ENCODE peak calls at places on chromosome 22, in six cellular contexts. Y is stimulated activated CD4-positive, alpha-beta T cell treated with anti-CD3 and anti-CD28 coated beads, Interleukin-4, amount 100 ng/mL, for 1 hour; L is NCI-H1436; E is NCI-H2227 treated with DMSO at 0.1 percent for 48 hours; M is BE2C; J is left colon. X is an unnamed sample.

GRCh38 chr22:46107089-46107664 is 43.1 kb upstream of the PPARA start:
- DNase-seq in Y (no peak), L (peak), E (no peak), M (peak), J (peak), X (peak)

GRCh38 chr22:43923191-43923590 is 414 bp upstream of the PNPLA3 start:
- DNase-seq in Y (no peak), L (no peak), E (no peak), M (no peak), J (no peak), X (no peak)

GRCh38 chr22:44735518-44736428 is 16.6 kb upstream of the ARHGAP8 start:
- DNase-seq in Y (peak), L (peak), E (no peak), M (peak), J (peak), X (peak)

GRCh38 chr22:32307055-32307454 is 50.6 kb upstream of the RFPL3 start:
- DNase-seq in Y (no peak), L (no peak), E (no peak), M (no peak), J (no peak), X (no peak)

GRCh38 chr22:48952256-48953102 is 875.2 kb downstream of the BRD1 start:
- DNase-seq in Y (no peak), L (no peak), E (no peak), M (no peak), J (no peak), X (no peak)

GRCh38 chr22:19174106-19175025 is 4.2 kb downstream of the SLC25A1 start:
- DNase-seq in Y (no peak), L (no peak), E (no peak), M (peak), J (peak), X (peak)

GRCh38 chr22:50730013-50730891 is 7.8 kb upstream of the ACR start:
- DNase-seq in Y (no peak), L (no peak), E (no peak), M (no peak), J (no peak), X (peak)

GRCh38 chr22:44445731-44446130 is 52.3 kb downstream of the RTL6 start:
- DNase-seq in Y (no peak), L (no peak), E (no peak), M (no peak), J (no peak), X (peak)

GRCh38 chr22:38448945-38449745 is 5.9 kb downstream of the KCNJ4 start:
- DNase-seq in Y (no peak), L (no peak), E (no peak), M (no peak), J (no peak), X (no peak)

GRCh38 chr22:42745118-42745517 is 24.4 kb upstream of the A4GALT start:
- DNase-seq in Y (no peak), L (no peak), E (no peak), M (no peak), J (no peak), X (no peak)

GRCh38 chr22:28410050-28410816 is 269.4 kb downstream of the TTC28 start:
- DNase-seq in Y (no peak), L (no peak), E (no peak), M (no peak), J (no peak), X (no peak)

GRCh38 chr22:43060213-43060612 is 29.0 kb downstream of the TTLL1 start:
- DNase-seq in Y (peak), L (no peak), E (no peak), M (peak), J (peak), X (no peak)

GRCh38 chr22:48513446-48513845 is 1314.2 kb downstream of the BRD1 start:
- DNase-seq in Y (no peak), L (no peak), E (no peak), M (no peak), J (no peak), X (no peak)

GRCh38 chr22:49733631-49734030 is 94.0 kb downstream of the BRD1 start:
- DNase-seq in Y (no peak), L (no peak), E (no peak), M (no peak), J (no peak), X (peak)

GRCh38 chr22:48644108-48644507 is 1183.6 kb downstream of the BRD1 start:
- DNase-seq in Y (no peak), L (no peak), E (no peak), M (no peak), J (no peak), X (no peak)

GRCh38 chr22:37660709-37661045 is 2.2 kb downstream of the PDXP start:
- DNase-seq in Y (no peak), L (no peak), E (no peak), M (no peak), J (no peak), X (no peak)

GRCh38 chr22:31093090-31093850 is 12.2 kb downstream of the SMTN start:
- DNase-seq in Y (no peak), L (no peak), E (no peak), M (no peak), J (no peak), X (no peak)